ENCODE peak calls at places on chromosomes 2 and 18, in four cellular contexts. U, F, D and M are unnamed samples.

GRCh38 chr2:67802296-67802695 is 260.5 kb downstream of the C1D start:
- DNase-seq in U (no peak), F (no peak), D (no peak), M (no peak)

GRCh38 chr18:65983750-65984149 is 232.9 kb downstream of the CDH7 start:
- DNase-seq in U (no peak), F (no peak), D (no peak), M (no peak)

GRCh38 chr18:48784654-48785053 is 166.1 kb downstream of the SMAD7 start:
- DNase-seq in U (no peak), F (no peak), D (no peak), M (no peak)

GRCh38 chr2:238895901-238896600 is 48.2 kb downstream of the TWIST2 start:
- DNase-seq in U (peak), F (peak), D (no peak), M (peak)

GRCh38 chr2:147352294-147352693 is 492.5 kb upstream of the ACVR2A start:
- DNase-seq in U (no peak), F (no peak), D (no peak), M (no peak)

GRCh38 chr2:238670341-238670681 is 177.6 kb upstream of the TWIST2 start:
- DNase-seq in U (no peak), F (no peak), D (no peak), M (no peak)

GRCh38 chr2:233210843-233211600 is 40.5 kb upstream of the ATG16L1 start:
- DNase-seq in U (peak), F (no peak), D (no peak), M (peak)

GRCh38 chr2:106978647-106979046 is 92.7 kb upstream of the ST6GAL2 start:
- DNase-seq in U (no peak), F (no peak), D (no peak), M (no peak)

GRCh38 chr2:148742373-148742772 is 97.8 kb downstream of the EPC2 start:
- DNase-seq in U (no peak), F (no peak), D (no peak), M (no peak)